ENCODE peak calls at places on chromosomes 13 and 19, in nine cellular contexts. A, K, M, X, U, F, G, V and W are unnamed samples. For H3K4me1 and H3K9me3, the result is how much of the 10 kb centered on the place peaks cover.

GRCh38 chr13:27424246-27425150 is at the start of gene GTF3A:
- DNase-seq in G (peak), F (peak), K (peak), X (peak), A (peak), V (no peak), U (peak), M (peak), W (peak)

GRCh38 chr13:57846600-57847173 is 215.1 kb downstream of the PCDH17 start:
- DNase-seq in X (no peak), K (no peak), F (no peak), G (no peak), V (no peak), U (no peak), A (no peak), M (no peak), W (no peak)

GRCh38 chr13:28220166-28220565 is 81.8 kb downstream of the PAN3 start:
- DNase-seq in G (no peak), F (no peak), A (no peak), V (no peak), M (no peak), U (no peak), X (no peak), K (no peak), W (no peak)

GRCh38 chr19:43351998-43352746 is 1.3 kb upstream of the CD177 start:
- DNase-seq in F (no peak), G (no peak), M (no peak), V (no peak), U (no peak), X (no peak), K (no peak), A (no peak), W (no peak)

GRCh38 chr13:23147827-23148226 is 33.0 kb upstream of the SGCG start:
- DNase-seq in K (no peak), X (peak), M (no peak), V (no peak), G (no peak), F (no peak), U (no peak), A (no peak), W (no peak)

GRCh38 chr19:42292963-42293362 is 9.0 kb upstream of the PRR19 start:
- DNase-seq in V (no peak), G (no peak), M (no peak), A (no peak), X (no peak), K (no peak), U (no peak), F (no peak), W (no peak)

GRCh38 chr13:20332361-20333096 is 100.4 kb upstream of the GJB6 start:
- DNase-seq in A (no peak), X (no peak), M (no peak), G (no peak), V (no peak), K (no peak), F (no peak), U (no peak), W (no peak)

GRCh38 chr13:102854675-102855074 is 8.8 kb downstream of the ERCC5 start:
- DNase-seq in U (no peak), F (no peak), K (no peak), A (no peak), G (no peak), X (no peak), M (no peak), V (no peak), W (no peak)

GRCh38 chr13:21429217-21429616 is 29.9 kb downstream of the ZDHHC20 start:
- DNase-seq in K (no peak), M (no peak), V (no peak), X (no peak), F (no peak), U (no peak), G (no peak), A (no peak), W (no peak)

GRCh38 chr19:4066176-4066606 is 508 bp downstream of the ZBTB7A start:
- DNase-seq in K (no peak), U (no peak), F (peak), V (no peak), M (no peak), X (no peak), G (peak), A (peak), W (no peak)

GRCh38 chr19:1132625-1133383 is 29.0 kb downstream of the GPX4 start:
- DNase-seq in F (no peak), K (peak), U (no peak), A (no peak), G (no peak), X (no peak), M (peak), V (no peak), W (no peak)

GRCh38 chr19:45245334-45245787 is at the start of gene EXOC3L2:
- DNase-seq in U (no peak), X (no peak), K (no peak), G (no peak), M (peak), A (peak), F (peak), V (no peak), W (no peak)

GRCh38 chr13:61339054-61339621 is 76.5 kb downstream of the PCDH20 start:
- DNase-seq in U (no peak), V (no peak), X (no peak), F (no peak), G (no peak), K (no peak), M (no peak), A (no peak), W (no peak)

GRCh38 chr19:45716314-45717130 is 14.2 kb downstream of the FBXO46 start:
- DNase-seq in X (peak), G (no peak), M (no peak), U (no peak), A (no peak), F (no peak), K (no peak), V (no peak), W (no peak)

GRCh38 chr19:29379257-29379986 is 146.4 kb upstream of the VSTM2B start:
- DNase-seq in M (no peak), G (peak), U (no peak), V (no peak), K (peak), X (peak), A (no peak), F (no peak), W (no peak)

GRCh38 chr13:28552288-28552687 is 57.4 kb upstream of the FLT1 start:
- DNase-seq in U (no peak), G (no peak), V (no peak), X (no peak), M (no peak), K (no peak), A (no peak), F (no peak), W (no peak)

GRCh38 chr19:52094526-52094925 is 1.0 kb downstream of the ZNF841 start:
- DNase-seq in M (no peak), G (no peak), V (no peak), X (peak), A (no peak), F (no peak), U (no peak), K (no peak), W (no peak)

GRCh38 chr19:46015080-46015960 is 7.5 kb downstream of the PGLYRP1 start:
- DNase-seq in A (peak), X (peak), K (peak), F (peak), G (peak), M (peak), U (no peak), V (no peak), W (no peak)

GRCh38 chr19:8458380-8458779 is 13.6 kb downstream of the HNRNPM start:
- DNase-seq in M (no peak), G (no peak), X (no peak), U (no peak), A (no peak), K (no peak), F (no peak), V (no peak), W (no peak)

GRCh38 chr19:7706662-7707454 is 4.9 kb upstream of the FCER2 start:
- DNase-seq in G (no peak), X (no peak), V (no peak), K (no peak), M (no peak), U (no peak), A (no peak), F (no peak), W (no peak)

DNA sequence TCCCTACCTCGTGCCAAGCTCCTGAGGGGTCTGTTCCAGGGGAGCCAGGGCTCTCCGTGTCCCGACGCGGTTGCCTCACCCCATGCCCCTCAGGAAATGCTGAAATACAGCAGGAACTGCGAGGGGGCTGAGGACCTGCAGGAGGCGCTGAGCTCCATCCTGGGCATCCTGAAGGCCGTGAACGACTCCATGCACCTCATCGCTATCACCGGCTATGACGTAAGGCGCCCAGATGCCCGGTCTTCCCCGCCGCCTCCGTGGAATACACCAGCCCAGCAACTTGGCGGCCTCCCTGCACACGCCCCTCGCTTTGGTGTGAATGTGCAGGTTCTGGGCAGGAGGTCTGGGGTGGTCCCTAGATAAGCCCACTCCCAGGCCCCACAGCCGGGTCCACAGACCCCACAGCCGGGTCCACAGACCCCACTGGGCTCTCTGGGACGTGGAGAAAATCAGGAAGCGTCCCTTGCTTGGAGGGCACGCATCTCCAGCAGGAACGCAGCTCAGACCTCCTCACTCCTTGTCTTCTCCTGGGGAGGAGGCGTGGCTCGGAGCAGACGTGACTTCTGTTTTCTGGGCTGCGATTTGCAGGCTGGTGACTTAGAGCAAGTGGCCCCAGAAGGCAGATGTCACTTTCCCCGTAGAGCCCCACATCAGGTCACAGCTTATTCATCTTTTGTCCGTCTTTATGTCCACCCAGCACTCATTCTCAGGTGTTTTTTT is 19.4 kb upstream of the F7 start:
- DNase-seq in F (no peak), X (peak), A (peak), M (no peak), G (no peak), K (peak), V (no peak), U (no peak), W (no peak)
- H3K4me1 ChIP-seq in F (under half), X (under half), A (under half), M (under half), G (under half), K (under half), V (under half), U (under half), W (under half)

GRCh38 chr19:18477974-18478373 is 40.0 kb upstream of the ISYNA1 start:
- DNase-seq in K (no peak), X (no peak), U (no peak), M (no peak), V (no peak), F (no peak), A (no peak), G (no peak), W (no peak)

GRCh38 chr19:18476507-18477041 is 38.6 kb upstream of the ISYNA1 start:
- DNase-seq in M (no peak), F (no peak), X (no peak), V (no peak), U (no peak), G (no peak), A (no peak), K (no peak), W (no peak)

GRCh38 chr19:18479964-18480723 is 41.7 kb downstream of the ELL start:
- DNase-seq in M (peak), V (no peak), G (peak), F (peak), K (peak), A (peak), U (peak), X (no peak), W (peak)

GRCh38 chr19:18477042-18477760 is 39.3 kb upstream of the ISYNA1 start:
- DNase-seq in G (no peak), X (no peak), A (no peak), M (no peak), K (no peak), F (no peak), U (no peak), V (no peak), W (no peak)

DNA sequence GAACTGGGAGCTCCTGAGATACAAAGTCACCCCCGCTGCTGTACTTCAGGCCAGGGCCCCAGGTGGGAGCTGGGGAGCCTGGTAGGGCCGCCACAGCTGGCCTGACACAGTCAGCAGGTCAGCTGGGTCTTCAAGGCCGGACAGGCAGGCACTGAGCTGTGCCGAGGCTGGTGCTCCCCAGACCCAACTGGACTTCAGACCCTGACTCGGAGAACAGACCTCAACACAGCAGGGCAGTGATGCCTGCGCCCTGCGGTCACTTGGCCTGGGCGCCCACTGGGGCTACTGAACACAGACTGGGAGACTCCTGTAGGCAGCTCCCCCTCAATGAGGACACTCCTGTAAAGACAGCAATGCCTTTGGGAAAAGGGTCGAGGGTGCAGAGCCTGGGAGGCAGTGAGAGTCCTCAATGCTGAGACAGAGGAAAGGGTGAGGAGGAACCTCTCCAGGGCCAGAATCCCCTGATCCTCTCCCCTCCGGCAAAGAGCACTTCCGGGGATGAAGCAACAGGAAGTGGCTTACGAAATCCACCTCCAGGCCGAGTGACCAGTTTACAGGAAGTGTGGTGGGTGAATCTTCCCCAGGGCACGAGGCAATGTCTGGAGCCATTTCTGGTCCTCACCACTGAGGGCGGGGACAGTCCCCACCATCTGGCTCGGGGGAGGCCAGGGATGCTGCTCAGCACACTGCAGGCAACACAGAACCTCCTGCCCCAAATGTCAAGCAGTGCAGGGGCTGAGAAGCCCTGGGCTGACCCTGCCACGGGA is 40.8 kb upstream of the ISYNA1 start:
- DNase-seq in A (peak), V (peak), F (peak), U (peak), K (peak), X (no peak), G (peak), M (peak), W (peak)
- H3K27ac ChIP-seq in A (peak), V (peak), F (peak), U (peak), K (peak), X (no peak), G (peak), M (peak), W (peak)

GRCh38 chr13:48066310-48066989 is 28.5 kb downstream of the MED4 start:
- DNase-seq in G (no peak), X (no peak), V (no peak), A (no peak), F (no peak), U (no peak), M (no peak), K (no peak), W (no peak)

GRCh38 chr13:48070942-48071341 is 24.0 kb downstream of the MED4 start:
- DNase-seq in V (no peak), G (no peak), K (no peak), A (no peak), M (no peak), F (no peak), X (no peak), U (no peak), W (no peak)

GRCh38 chr13:48069573-48069972 is 25.3 kb downstream of the MED4 start:
- DNase-seq in M (no peak), X (no peak), F (no peak), G (no peak), V (no peak), K (no peak), U (no peak), A (no peak), W (no peak)

GRCh38 chr13:48068036-48068435 is 26.9 kb downstream of the MED4 start:
- DNase-seq in V (no peak), G (no peak), K (no peak), U (no peak), X (no peak), M (no peak), F (no peak), A (no peak), W (no peak)

GRCh38 chr13:48068952-48069351 is 26.0 kb downstream of the MED4 start:
- DNase-seq in K (no peak), M (no peak), U (no peak), G (no peak), X (no peak), V (no peak), F (no peak), A (no peak), W (no peak)
- H3K9me3 ChIP-seq in K (under half), M (under half), U (under half), G (under half), X (half or more), V (under half), F (half or more), A (half or more), W (under half)

GRCh38 chr13:75359266-75359665 is 122.7 kb downstream of the TBC1D4 start:
- DNase-seq in K (no peak), F (no peak), M (no peak), X (no peak), G (no peak), A (no peak), V (no peak), U (no peak), W (no peak)

GRCh38 chr13:75355609-75356008 is 126.4 kb downstream of the TBC1D4 start:
- DNase-seq in K (no peak), A (no peak), G (no peak), U (no peak), F (no peak), M (no peak), X (no peak), V (no peak), W (no peak)

GRCh38 chr13:75356426-75356825 is 125.5 kb downstream of the TBC1D4 start:
- DNase-seq in U (no peak), F (no peak), M (no peak), A (no peak), X (no peak), K (no peak), V (no peak), G (no peak), W (no peak)

GRCh38 chr13:75360170-75360569 is 121.8 kb downstream of the TBC1D4 start:
- DNase-seq in K (no peak), A (no peak), F (no peak), M (no peak), U (no peak), V (no peak), G (no peak), X (no peak), W (no peak)

DNA sequence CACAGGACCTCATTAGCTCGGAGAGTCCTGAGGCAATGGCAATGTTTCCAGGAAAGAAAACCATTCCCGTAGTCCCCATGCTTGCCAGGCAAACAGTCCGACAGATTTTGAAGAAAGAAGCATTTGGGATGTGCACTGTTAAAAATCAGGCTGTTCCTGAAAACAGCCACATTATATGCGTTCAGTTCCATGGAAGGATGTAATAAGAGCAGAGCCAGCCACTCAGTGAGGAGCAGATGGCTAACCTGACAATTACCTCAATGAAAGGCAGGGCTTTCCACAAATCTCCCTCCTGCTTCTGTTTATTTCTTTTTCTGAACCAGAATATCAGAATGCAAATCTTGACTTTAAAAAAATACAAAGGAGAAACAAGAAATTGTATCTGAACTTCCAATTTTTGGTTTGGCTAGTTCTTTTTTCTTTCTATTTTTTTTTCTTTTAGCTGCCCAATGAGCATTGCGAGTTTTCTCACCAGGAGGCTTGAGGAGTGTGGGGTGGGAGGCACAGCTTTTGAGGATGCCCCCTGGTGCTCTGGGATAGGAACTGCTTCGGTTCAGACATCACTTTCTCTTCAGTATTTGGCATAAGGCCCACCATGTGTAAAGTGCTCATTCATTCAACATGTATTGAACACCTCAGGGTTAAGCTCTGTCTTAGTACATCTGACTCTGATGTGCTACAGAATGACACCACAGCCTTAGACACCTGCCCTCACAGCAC is 124.2 kb downstream of the TBC1D4 start:
- DNase-seq in M (peak), U (no peak), X (peak), V (no peak), K (no peak), A (peak), F (no peak), G (no peak), W (no peak)
- H3K4me1 ChIP-seq in M (under half), U (under half), X (under half), V (under half), K (under half), A (under half), F (under half), G (under half), W (under half)

DNA sequence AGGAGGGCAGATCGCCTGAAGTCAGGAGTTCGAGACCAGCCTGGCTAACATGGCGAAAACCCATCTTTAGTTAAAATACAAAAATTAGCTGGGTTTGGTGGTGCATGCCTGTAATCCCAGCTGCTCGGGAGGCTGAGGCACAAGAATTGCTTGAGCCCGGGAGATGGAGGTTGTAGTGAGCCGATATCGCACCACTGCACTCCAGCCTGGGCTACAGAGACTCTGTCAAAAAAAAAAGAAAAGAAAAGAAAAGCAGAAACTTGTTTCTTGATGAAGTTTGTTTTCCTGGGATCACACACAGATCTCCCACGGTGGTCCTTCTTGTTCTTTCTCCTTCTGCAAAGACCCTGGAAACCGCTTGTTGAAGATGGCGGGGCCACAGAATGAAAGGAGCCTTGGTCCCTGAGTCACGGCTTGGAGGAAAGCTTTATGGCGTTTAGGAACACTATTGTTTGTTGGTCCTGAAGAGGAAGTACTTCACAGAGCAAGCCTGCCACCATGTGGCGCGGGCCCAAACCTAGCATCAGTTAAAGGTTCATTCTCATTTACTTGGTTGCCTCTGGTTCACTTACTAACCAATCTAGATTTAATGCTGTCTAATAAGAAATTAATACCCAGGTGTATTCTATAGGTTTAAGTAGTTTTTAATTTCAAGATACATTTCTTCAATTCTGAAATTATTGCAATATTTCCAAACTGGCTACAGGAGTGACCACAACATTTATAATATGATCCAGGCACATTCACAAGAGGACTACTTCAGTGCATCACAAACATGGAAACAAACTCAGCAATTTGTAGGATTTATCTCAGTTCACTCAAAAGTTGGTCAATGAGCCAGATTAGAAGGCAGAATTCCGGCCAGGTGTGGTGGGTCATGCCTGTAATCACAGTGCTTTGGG is 21.3 kb upstream of the ARL11 start:
- DNase-seq in U (peak), F (peak), M (peak), K (peak), G (peak), X (peak), V (peak), A (peak), W (peak)
- H3K27ac ChIP-seq in U (no peak), F (peak), M (peak), K (no peak), G (no peak), X (no peak), V (peak), A (no peak), W (no peak)

GRCh38 chr19:57754091-57754673 is 7.6 kb downstream of the ZNF776 start:
- DNase-seq in F (no peak), A (no peak), G (no peak), X (no peak), V (no peak), U (no peak), K (no peak), M (no peak), W (no peak)
- H3K9me3 ChIP-seq in F (half or more), A (half or more), G (half or more), X (under half), V (under half), U (half or more), K (half or more), M (under half), W (half or more)

GRCh38 chr13:41001695-41002094 is 17.4 kb downstream of the ELF1 start:
- DNase-seq in F (no peak), M (no peak), K (no peak), V (no peak), A (no peak), X (no peak), U (no peak), G (no peak), W (no peak)
- H3K4me1 ChIP-seq in F (half or more), M (under half), K (under half), V (half or more), A (under half), X (under half), U (under half), G (under half), W (under half)